ENCODE peak calls at places on chromosomes 2 and 18, in ten cellular contexts. One of them, this sample, is unnamed.

GRCh38 chr18:29185801-29186200 is 1008.9 kb upstream of the CDH2 start:
- DNase-seq in substantia nigra: no peak
- DNase-seq in epithelial cell of esophagus: no peak
- DNase-seq in GM12865: no peak
- DNase-seq in naive thymus-derived CD4-positive, alpha-beta T cell: no peak
- DNase-seq in Calu3: no peak
- DNase-seq in DMS153: no peak
- DNase-seq in activated naive CD8-positive, alpha-beta T cell treated with anti-CD3 and anti-CD28 coated beads, Interleukin-2, amount 50 U/mL, for 24 hours: no peak
- DNase-seq in endothelial cell: no peak
- DNase-seq in renal cortical epithelial cell: no peak
- DNase-seq in this sample: no peak

GRCh38 chr2:174553811-174554493 is 43.7 kb downstream of the WIPF1 start:
- DNase-seq in endothelial cell: no peak
- DNase-seq in DMS153: no peak
- DNase-seq in substantia nigra: no peak
- DNase-seq in epithelial cell of esophagus: no peak
- DNase-seq in GM12865: peak
- DNase-seq in activated naive CD8-positive, alpha-beta T cell treated with anti-CD3 and anti-CD28 coated beads, Interleukin-2, amount 50 U/mL, for 24 hours: no peak
- DNase-seq in Calu3: no peak
- DNase-seq in renal cortical epithelial cell: no peak
- DNase-seq in naive thymus-derived CD4-positive, alpha-beta T cell: no peak
- DNase-seq in this sample: no peak

GRCh38 chr2:70132244-70133126 is 45.2 kb downstream of the PCBP1 start:
- DNase-seq in renal cortical epithelial cell: peak
- DNase-seq in GM12865: peak
- DNase-seq in Calu3: peak
- DNase-seq in naive thymus-derived CD4-positive, alpha-beta T cell: peak
- DNase-seq in activated naive CD8-positive, alpha-beta T cell treated with anti-CD3 and anti-CD28 coated beads, Interleukin-2, amount 50 U/mL, for 24 hours: no peak
- DNase-seq in epithelial cell of esophagus: peak
- DNase-seq in DMS153: peak
- DNase-seq in substantia nigra: peak
- DNase-seq in endothelial cell: no peak
- DNase-seq in this sample: no peak

GRCh38 chr2:197431858-197432257 is 3.0 kb downstream of the SF3B1 start:
- DNase-seq in renal cortical epithelial cell: no peak
- DNase-seq in substantia nigra: no peak
- DNase-seq in DMS153: no peak
- DNase-seq in epithelial cell of esophagus: no peak
- DNase-seq in activated naive CD8-positive, alpha-beta T cell treated with anti-CD3 and anti-CD28 coated beads, Interleukin-2, amount 50 U/mL, for 24 hours: no peak
- DNase-seq in endothelial cell: no peak
- DNase-seq in Calu3: no peak
- DNase-seq in naive thymus-derived CD4-positive, alpha-beta T cell: no peak
- DNase-seq in GM12865: no peak
- DNase-seq in this sample: no peak

GRCh38 chr2:215699698-215700407 is 264.0 kb upstream of the FN1 start:
- DNase-seq in endothelial cell: no peak
- DNase-seq in substantia nigra: no peak
- DNase-seq in Calu3: no peak
- DNase-seq in naive thymus-derived CD4-positive, alpha-beta T cell: no peak
- DNase-seq in epithelial cell of esophagus: no peak
- DNase-seq in DMS153: no peak
- DNase-seq in GM12865: no peak
- DNase-seq in activated naive CD8-positive, alpha-beta T cell treated with anti-CD3 and anti-CD28 coated beads, Interleukin-2, amount 50 U/mL, for 24 hours: no peak
- DNase-seq in renal cortical epithelial cell: no peak
- DNase-seq in this sample: no peak

GRCh38 chr2:60661073-60661738 is 94.9 kb upstream of the PAPOLG start:
- DNase-seq in epithelial cell of esophagus: no peak
- DNase-seq in activated naive CD8-positive, alpha-beta T cell treated with anti-CD3 and anti-CD28 coated beads, Interleukin-2, amount 50 U/mL, for 24 hours: no peak
- DNase-seq in renal cortical epithelial cell: no peak
- DNase-seq in endothelial cell: no peak
- DNase-seq in substantia nigra: no peak
- DNase-seq in naive thymus-derived CD4-positive, alpha-beta T cell: no peak
- DNase-seq in GM12865: no peak
- DNase-seq in Calu3: no peak
- DNase-seq in DMS153: no peak
- DNase-seq in this sample: no peak

GRCh38 chr2:74025971-74026612 is 41.4 kb downstream of the TET3 start:
- DNase-seq in naive thymus-derived CD4-positive, alpha-beta T cell: no peak
- DNase-seq in GM12865: no peak
- DNase-seq in activated naive CD8-positive, alpha-beta T cell treated with anti-CD3 and anti-CD28 coated beads, Interleukin-2, amount 50 U/mL, for 24 hours: peak
- DNase-seq in DMS153: no peak
- DNase-seq in endothelial cell: no peak
- DNase-seq in Calu3: no peak
- DNase-seq in substantia nigra: no peak
- DNase-seq in epithelial cell of esophagus: peak
- DNase-seq in renal cortical epithelial cell: no peak
- DNase-seq in this sample: no peak

GRCh38 chr2:55943466-55943865 is 19.9 kb upstream of the EFEMP1 start:
- DNase-seq in naive thymus-derived CD4-positive, alpha-beta T cell: no peak
- DNase-seq in epithelial cell of esophagus: peak
- DNase-seq in DMS153: no peak
- DNase-seq in substantia nigra: no peak
- DNase-seq in activated naive CD8-positive, alpha-beta T cell treated with anti-CD3 and anti-CD28 coated beads, Interleukin-2, amount 50 U/mL, for 24 hours: no peak
- DNase-seq in endothelial cell: no peak
- DNase-seq in renal cortical epithelial cell: no peak
- DNase-seq in GM12865: no peak
- DNase-seq in Calu3: no peak
- DNase-seq in this sample: no peak

GRCh38 chr2:128580988-128581848 is 262.6 kb upstream of the HS6ST1 start:
- DNase-seq in Calu3: no peak
- DNase-seq in GM12865: no peak
- DNase-seq in activated naive CD8-positive, alpha-beta T cell treated with anti-CD3 and anti-CD28 coated beads, Interleukin-2, amount 50 U/mL, for 24 hours: no peak
- DNase-seq in substantia nigra: no peak
- DNase-seq in epithelial cell of esophagus: no peak
- DNase-seq in endothelial cell: no peak
- DNase-seq in naive thymus-derived CD4-positive, alpha-beta T cell: no peak
- DNase-seq in renal cortical epithelial cell: no peak
- DNase-seq in DMS153: no peak
- DNase-seq in this sample: no peak

GRCh38 chr18:79733996-79734770 is 54.6 kb downstream of the CTDP1 start:
- DNase-seq in substantia nigra: no peak
- DNase-seq in DMS153: no peak
- DNase-seq in epithelial cell of esophagus: no peak
- DNase-seq in naive thymus-derived CD4-positive, alpha-beta T cell: no peak
- DNase-seq in endothelial cell: no peak
- DNase-seq in renal cortical epithelial cell: no peak
- DNase-seq in activated naive CD8-positive, alpha-beta T cell treated with anti-CD3 and anti-CD28 coated beads, Interleukin-2, amount 50 U/mL, for 24 hours: no peak
- DNase-seq in Calu3: no peak
- DNase-seq in GM12865: no peak
- DNase-seq in this sample: no peak

GRCh38 chr2:43636616-43637015 is 444 bp upstream of the PLEKHH2 start:
- DNase-seq in Calu3: peak
- DNase-seq in substantia nigra: no peak
- DNase-seq in naive thymus-derived CD4-positive, alpha-beta T cell: peak
- DNase-seq in GM12865: no peak
- DNase-seq in activated naive CD8-positive, alpha-beta T cell treated with anti-CD3 and anti-CD28 coated beads, Interleukin-2, amount 50 U/mL, for 24 hours: peak
- DNase-seq in DMS153: peak
- DNase-seq in epithelial cell of esophagus: no peak
- DNase-seq in endothelial cell: no peak
- DNase-seq in renal cortical epithelial cell: no peak
- DNase-seq in this sample: no peak

This sample was measured in GM12878.